ENCODE peak calls at places on chromosomes 7 and 10, in nine cellular contexts. B, D, T, L, H, C, Z, I and X are unnamed samples.

GRCh38 chr7:73681031-73681430 is 2.2 kb downstream of the DNAJC30 start:
- DNase-seq in T (no peak), I (no peak), B (no peak), H (no peak), Z (peak), D (no peak), L (peak), C (no peak), X (no peak)

GRCh38 chr7:48004023-48004422 is 24.6 kb upstream of the HUS1 start:
- DNase-seq in Z (no peak), D (peak), I (no peak), C (no peak), B (no peak), H (no peak), L (no peak), T (no peak), X (no peak)

GRCh38 chr7:8042796-8043535 is 74.4 kb downstream of the GLCCI1 start:
- DNase-seq in T (no peak), Z (peak), D (no peak), I (no peak), H (no peak), C (no peak), L (no peak), B (no peak), X (no peak)

GRCh38 chr10:114780610-114781184 is 40.9 kb upstream of the FHIP2A start:
- DNase-seq in L (no peak), T (no peak), I (no peak), Z (no peak), H (no peak), B (no peak), C (no peak), D (no peak), X (no peak)

GRCh38 chr10:92110039-92110794 is 180.7 kb downstream of the CPEB3 start:
- DNase-seq in I (no peak), L (peak), Z (peak), B (no peak), C (no peak), D (peak), H (no peak), T (no peak), X (no peak)

GRCh38 chr10:70585555-70586243 is 16.8 kb downstream of the PRF1 start:
- DNase-seq in D (no peak), Z (no peak), L (no peak), I (no peak), B (no peak), H (peak), T (no peak), C (no peak), X (no peak)

GRCh38 chr7:45606050-45606449 is 31.9 kb downstream of the ADCY1 start:
- DNase-seq in B (no peak), T (no peak), I (no peak), H (no peak), Z (no peak), C (no peak), D (no peak), L (no peak), X (no peak)

GRCh38 chr7:98816925-98817710 is 52.7 kb downstream of the TMEM130 start:
- DNase-seq in D (no peak), L (no peak), Z (no peak), B (no peak), C (no peak), I (no peak), T (no peak), H (no peak), X (no peak)

GRCh38 chr10:117536862-117537435 is 5.6 kb upstream of the EMX2 start:
- DNase-seq in T (no peak), I (no peak), D (no peak), Z (no peak), H (no peak), B (no peak), L (no peak), C (no peak), X (no peak)

GRCh38 chr10:89301721-89302445 is at the start of gene IFIT2:
- DNase-seq in B (peak), H (peak), Z (peak), T (peak), C (no peak), L (peak), I (peak), D (peak), X (peak)

GRCh38 chr7:150428671-150429451 is 21.6 kb upstream of the GIMAP8 start:
- DNase-seq in B (peak), T (no peak), L (peak), C (no peak), H (peak), I (peak), D (no peak), Z (peak), X (no peak)

GRCh38 chr10:3534433-3534832 is 250.6 kb downstream of the KLF6 start:
- DNase-seq in L (no peak), T (no peak), C (no peak), I (no peak), Z (no peak), H (no peak), B (no peak), D (no peak), X (no peak)

GRCh38 chr7:117203205-117203604 is 119.7 kb downstream of the WNT2 start:
- DNase-seq in Z (no peak), C (no peak), B (no peak), T (no peak), D (no peak), I (no peak), L (no peak), H (no peak), X (no peak)

GRCh38 chr7:69218634-69219033 is 379.6 kb upstream of the AUTS2 start:
- DNase-seq in I (no peak), C (no peak), B (no peak), D (no peak), Z (no peak), L (no peak), T (no peak), H (no peak), X (no peak)

GRCh38 chr10:132987671-132988571 is 45.6 kb upstream of the CFAP46 start:
- DNase-seq in I (no peak), H (no peak), Z (peak), L (peak), C (no peak), B (no peak), D (peak), T (no peak), X (no peak)

GRCh38 chr10:100654835-100655759 is 90.3 kb upstream of the PAX2 start:
- DNase-seq in D (no peak), L (no peak), B (no peak), Z (no peak), C (no peak), H (no peak), I (peak), T (peak), X (no peak)

GRCh38 chr10:99394761-99395386 is 35.5 kb downstream of the GOT1 start:
- DNase-seq in B (no peak), Z (no peak), H (peak), C (no peak), D (no peak), I (no peak), T (no peak), L (no peak), X (no peak)

GRCh38 chr10:58662314-58662713 is 149.6 kb downstream of the BICC1 start:
- DNase-seq in I (no peak), T (no peak), B (no peak), D (peak), C (no peak), Z (peak), L (peak), H (no peak), X (no peak)

GRCh38 chr10:43333653-43334052 is 37.8 kb upstream of the FXYD4 start:
- DNase-seq in I (no peak), D (no peak), B (no peak), C (no peak), L (no peak), H (no peak), Z (no peak), T (no peak), X (no peak)

GRCh38 chr7:96832107-96832506 is 122.5 kb upstream of the SEM1 start:
- DNase-seq in D (peak), H (no peak), L (no peak), B (no peak), C (no peak), T (no peak), I (no peak), Z (no peak), X (no peak)

GRCh38 chr7:77425151-77426051 is 9.3 kb upstream of the GSAP start:
- DNase-seq in B (no peak), T (no peak), L (peak), I (no peak), H (no peak), C (no peak), Z (peak), D (peak), X (no peak)

GRCh38 chr10:70657036-70657435 is 15.3 kb upstream of the ADAMTS14 start:
- DNase-seq in I (no peak), L (peak), C (no peak), B (no peak), T (no peak), H (no peak), D (no peak), Z (peak), X (no peak)

GRCh38 chr10:7789390-7789789 is 1.4 kb downstream of the ATP5F1C start:
- DNase-seq in B (no peak), H (no peak), C (no peak), L (peak), Z (peak), D (no peak), T (no peak), I (no peak), X (no peak)

GRCh38 chr7:158814637-158815036 is 14.7 kb downstream of the ESYT2 start:
- DNase-seq in D (no peak), T (peak), I (peak), C (no peak), L (no peak), B (no peak), Z (no peak), H (peak), X (no peak)

GRCh38 chr10:63887026-63887589 is 365.9 kb downstream of the REEP3 start:
- DNase-seq in T (no peak), Z (no peak), D (no peak), B (no peak), C (no peak), L (no peak), I (no peak), H (no peak), X (no peak)

GRCh38 chr10:73556855-73557254 is 34.3 kb downstream of the USP54 start:
- DNase-seq in C (no peak), H (no peak), T (no peak), I (no peak), B (no peak), D (no peak), Z (no peak), L (no peak), X (no peak)

GRCh38 chr7:134440067-134440466 is 18.8 kb downstream of the AKR1B1 start:
- DNase-seq in H (no peak), C (no peak), B (no peak), D (no peak), Z (no peak), I (no peak), L (no peak), T (no peak), X (no peak)

GRCh38 chr10:18044976-18045720 is 93.4 kb downstream of the SLC39A12 start:
- DNase-seq in B (no peak), D (no peak), C (no peak), Z (peak), H (no peak), L (peak), I (no peak), T (no peak), X (no peak)

GRCh38 chr7:1426474-1426873 is 32.8 kb downstream of the MICALL2 start:
- DNase-seq in L (no peak), Z (no peak), T (no peak), H (no peak), C (no peak), B (no peak), D (no peak), I (no peak), X (no peak)

GRCh38 chr10:65898055-65898454 is 1027.8 kb upstream of the LRRTM3 start:
- DNase-seq in H (no peak), B (no peak), I (no peak), L (no peak), D (no peak), Z (no peak), C (no peak), T (no peak), X (no peak)

GRCh38 chr10:99888623-99889022 is 106.2 kb downstream of the ABCC2 start:
- DNase-seq in Z (peak), D (no peak), B (no peak), I (no peak), L (peak), H (no peak), T (no peak), C (no peak), X (no peak)

GRCh38 chr10:42690449-42691360 is 52.3 kb upstream of the ZNF33B start:
- DNase-seq in B (no peak), L (no peak), T (no peak), I (no peak), H (peak), D (no peak), C (no peak), Z (no peak), X (no peak)

GRCh38 chr7:15801565-15801964 is 115.1 kb upstream of the MEOX2 start:
- DNase-seq in C (no peak), L (peak), Z (peak), T (no peak), I (no peak), D (no peak), B (no peak), H (no peak), X (no peak)

GRCh38 chr7:138207555-138207971 is 131.3 kb downstream of the AKR1D1 start:
- DNase-seq in H (no peak), I (no peak), T (no peak), D (no peak), C (no peak), Z (no peak), L (no peak), B (no peak), X (no peak)